ENCODE peak calls at places on chromosomes 12 and 14, in five cellular contexts. A is NCI-H2081, Q is GM12865, D is brain microvascular endothelial cell, O is COLO829. H is an unnamed sample.

GRCh38 chr12:43285248-43285647 is 266.8 kb downstream of the ADAMTS20 start:
- DNase-seq in Q (no peak), D (peak), A (no peak), O (no peak), H (peak)

GRCh38 chr12:6469092-6469491 is 1.4 kb downstream of the VAMP1 start:
- DNase-seq in O (no peak), Q (no peak), A (no peak), D (no peak), H (no peak)

GRCh38 chr12:109711596-109712461 is 1.8 kb upstream of the FAM222A start:
- DNase-seq in Q (no peak), O (no peak), A (no peak), D (no peak), H (no peak)

GRCh38 chr12:78898416-78898815 is 33.8 kb downstream of the SYT1 start:
- DNase-seq in Q (no peak), D (no peak), A (peak), O (peak), H (no peak)

GRCh38 chr14:23306113-23306411 is 571 bp upstream of the BCL2L2 start:
- DNase-seq in O (no peak), D (no peak), A (no peak), Q (no peak), H (no peak)

GRCh38 chr12:58889557-58889956 is 30.7 kb downstream of the LRIG3 start:
- DNase-seq in A (no peak), O (no peak), D (no peak), Q (no peak), H (no peak)

GRCh38 chr14:59918824-59919581 is 941 bp upstream of the LRRC9 start:
- DNase-seq in O (peak), Q (peak), A (peak), D (peak), H (peak)

GRCh38 chr12:51980051-51980808 is 26.5 kb upstream of the TAMALIN start:
- DNase-seq in O (peak), A (peak), D (peak), Q (peak), H (peak)

GRCh38 chr12:56220611-56221232 is 1.0 kb downstream of the RNF41 start:
- DNase-seq in O (no peak), A (no peak), Q (peak), D (no peak), H (peak)

GRCh38 chr12:51592034-51592705 is 1.1 kb downstream of the SCN8A start:
- DNase-seq in A (no peak), Q (no peak), O (peak), D (no peak), H (peak)

GRCh38 chr12:70783455-70783854 is 137.1 kb downstream of the PTPRR start:
- DNase-seq in Q (no peak), O (no peak), A (no peak), D (no peak), H (no peak)

GRCh38 chr12:13784504-13784903 is 196.9 kb downstream of the GRIN2B start:
- DNase-seq in A (no peak), D (no peak), Q (no peak), O (no peak), H (no peak)

GRCh38 chr12:81257952-81258551 is 180.2 kb downstream of the ACSS3 start:
- DNase-seq in Q (peak), A (peak), D (peak), O (peak), H (peak)

GRCh38 chr14:54207991-54208520 is 188.8 kb upstream of the CDKN3 start:
- DNase-seq in Q (no peak), A (no peak), D (no peak), O (no peak), H (no peak)

GRCh38 chr14:104723651-104724406 is at the start of gene ADSS1:
- DNase-seq in A (no peak), D (no peak), Q (peak), O (peak), H (peak)

GRCh38 chr12:12791756-12792346 is 6.4 kb downstream of the APOLD1 start:
- DNase-seq in A (peak), O (no peak), D (no peak), Q (no peak), H (peak)

GRCh38 chr14:61088081-61088480 is 107.0 kb downstream of the SLC38A6 start:
- DNase-seq in O (no peak), A (no peak), D (no peak), Q (no peak), H (no peak)

GRCh38 chr14:65103150-65103760 is 938 bp upstream of the MAX start:
- DNase-seq in D (peak), A (peak), Q (peak), O (no peak), H (no peak)

GRCh38 chr12:99810718-99811593 is 163.4 kb downstream of the GARIN6 start:
- DNase-seq in A (peak), D (peak), O (peak), Q (peak), H (peak)

GRCh38 chr14:77985235-77985634 is 184.9 kb upstream of the NRXN3 start:
- DNase-seq in Q (no peak), A (peak), O (no peak), D (peak), H (no peak)

GRCh38 chr14:67485501-67486095 is 2.9 kb downstream of the TMEM229B start:
- DNase-seq in Q (no peak), O (no peak), D (peak), A (no peak), H (no peak)

GRCh38 chr14:35532783-35533356 is 1.1 kb upstream of the INSM2 start:
- DNase-seq in O (no peak), D (no peak), Q (no peak), A (no peak), H (no peak)

GRCh38 chr12:77734489-77734888 is 96.2 kb upstream of the NAV3 start:
- DNase-seq in A (no peak), O (no peak), D (no peak), Q (no peak), H (no peak)

GRCh38 chr12:132593071-132593470 is 17.3 kb downstream of the LRCOL1 start:
- DNase-seq in O (no peak), D (no peak), Q (no peak), A (no peak), H (no peak)

GRCh38 chr14:93953263-93953662 is 23.1 kb downstream of the ASB2 start:
- DNase-seq in D (no peak), Q (no peak), O (no peak), A (no peak), H (no peak)

GRCh38 chr12:608921-609320 is 54.3 kb downstream of the NINJ2 start:
- DNase-seq in A (no peak), O (no peak), Q (no peak), D (no peak), H (no peak)